ENCODE peak calls at places on chromosome 14, in four cellular contexts. One of them, this sample, is unnamed. For H3K27me3, the result is how much of the 10 kb centered on the place peaks cover.

GRCh38 chr14:95701846-95702221 is 12.1 kb downstream of the TCL1A start:
- DNase-seq in CD4-positive, alpha-beta T cell: no peak
- DNase-seq in upper lobe of right lung: no peak
- DNase-seq in sigmoid colon: no peak
- DNase-seq in this sample: no peak

GRCh38 chr14:35349496-35349895 is 55.1 kb downstream of the NFKBIA start:
- DNase-seq in CD4-positive, alpha-beta T cell: no peak
- DNase-seq in upper lobe of right lung: no peak
- DNase-seq in sigmoid colon: peak
- DNase-seq in this sample: no peak

GRCh38 chr14:68225321-68225720 is 405.7 kb downstream of the RAD51B start:
- DNase-seq in sigmoid colon: no peak
- DNase-seq in upper lobe of right lung: no peak
- DNase-seq in CD4-positive, alpha-beta T cell: no peak
- DNase-seq in this sample: no peak

GRCh38 chr14:95741051-95741490 is 27.1 kb upstream of the TCL1A start:
- DNase-seq in CD4-positive, alpha-beta T cell: no peak
- DNase-seq in upper lobe of right lung: no peak
- DNase-seq in sigmoid colon: no peak
- DNase-seq in this sample: peak

GRCh38 chr14:22185191-22185590 is 403.8 kb downstream of the DAD1 start:
- DNase-seq in CD4-positive, alpha-beta T cell: no peak
- DNase-seq in sigmoid colon: no peak
- DNase-seq in upper lobe of right lung: no peak
- DNase-seq in this sample: no peak

GRCh38 chr14:95652171-95652570 is 34.1 kb upstream of the TCL1B start:
- DNase-seq in upper lobe of right lung: no peak
- DNase-seq in CD4-positive, alpha-beta T cell: no peak
- DNase-seq in sigmoid colon: no peak
- DNase-seq in this sample: no peak

GRCh38 chr14:95730126-95730525 is 16.2 kb upstream of the TCL1A start:
- DNase-seq in CD4-positive, alpha-beta T cell: no peak
- DNase-seq in upper lobe of right lung: no peak
- DNase-seq in sigmoid colon: no peak
- DNase-seq in this sample: no peak

GRCh38 chr14:92728781-92729364 is 19.6 kb downstream of the LGMN start:
- DNase-seq in upper lobe of right lung: no peak
- DNase-seq in CD4-positive, alpha-beta T cell: no peak
- DNase-seq in sigmoid colon: no peak
- DNase-seq in this sample: no peak

GRCh38 chr14:38122241-38122640 is 85.5 kb upstream of the SSTR1 start:
- DNase-seq in CD4-positive, alpha-beta T cell: no peak
- DNase-seq in sigmoid colon: no peak
- DNase-seq in upper lobe of right lung: no peak
- DNase-seq in this sample: no peak

GRCh38 chr14:44736326-44736725 is 225.4 kb downstream of the KLHL28 start:
- DNase-seq in CD4-positive, alpha-beta T cell: no peak
- DNase-seq in sigmoid colon: no peak
- DNase-seq in upper lobe of right lung: no peak
- DNase-seq in this sample: no peak

GRCh38 chr14:44732144-44732543 is 225.1 kb upstream of the FSCB start:
- DNase-seq in CD4-positive, alpha-beta T cell: no peak
- DNase-seq in upper lobe of right lung: no peak
- DNase-seq in sigmoid colon: no peak
- DNase-seq in this sample: no peak
- H3K27me3 ChIP-seq in CD4-positive, alpha-beta T cell: under half
- H3K27me3 ChIP-seq in upper lobe of right lung: under half
- H3K27me3 ChIP-seq in sigmoid colon: under half
- H3K27me3 ChIP-seq in this sample: under half

GRCh38 chr14:105710119-105711057 is 184.0 kb downstream of the TMEM121 start:
- DNase-seq in sigmoid colon: no peak
- DNase-seq in upper lobe of right lung: peak
- DNase-seq in CD4-positive, alpha-beta T cell: no peak
- DNase-seq in this sample: no peak

GRCh38 chr14:105709281-105710118 is 183.1 kb downstream of the TMEM121 start:
- DNase-seq in CD4-positive, alpha-beta T cell: no peak
- DNase-seq in upper lobe of right lung: peak
- DNase-seq in sigmoid colon: no peak
- DNase-seq in this sample: no peak

GRCh38 chr14:105711058-105711620 is 184.8 kb downstream of the TMEM121 start:
- DNase-seq in sigmoid colon: no peak
- DNase-seq in upper lobe of right lung: no peak
- DNase-seq in CD4-positive, alpha-beta T cell: no peak
- DNase-seq in this sample: no peak

DNA sequence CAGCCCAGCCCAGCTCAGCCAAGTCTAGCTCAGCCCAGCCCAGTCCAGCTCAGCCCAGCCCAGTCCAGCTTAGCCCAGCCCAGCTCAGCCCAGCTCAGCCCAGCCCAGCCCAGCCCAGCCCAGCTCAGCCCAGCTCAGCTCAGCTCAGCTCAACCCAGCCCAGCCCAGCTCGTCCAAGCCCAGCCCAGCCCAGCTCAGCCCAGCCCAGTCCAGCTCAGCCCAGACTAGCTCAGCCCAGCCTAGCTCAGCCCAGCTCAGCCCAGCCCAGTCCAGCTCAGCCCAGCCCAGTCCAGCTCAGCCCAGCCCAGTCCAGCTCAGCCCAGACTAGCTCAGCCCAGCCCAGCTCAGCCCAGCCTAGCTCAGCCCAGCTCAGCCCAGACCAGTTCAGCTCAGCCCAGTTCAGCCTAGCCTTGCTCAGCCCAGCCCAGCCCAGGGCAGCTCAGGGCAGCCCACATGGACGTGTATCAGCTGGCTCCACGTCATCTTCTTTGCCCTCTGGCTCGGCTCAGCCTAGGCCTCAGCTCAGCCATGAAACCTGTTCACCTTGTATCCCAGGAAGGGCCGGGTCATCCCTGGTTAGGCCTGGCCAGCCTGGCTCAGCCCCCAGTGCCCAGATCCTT is 185.6 kb downstream of the TMEM121 start:
- DNase-seq in CD4-positive, alpha-beta T cell: no peak
- DNase-seq in upper lobe of right lung: no peak
- DNase-seq in sigmoid colon: no peak
- DNase-seq in this sample: peak
- H3K27me3 ChIP-seq in CD4-positive, alpha-beta T cell: under half
- H3K27me3 ChIP-seq in upper lobe of right lung: under half
- H3K27me3 ChIP-seq in sigmoid colon: under half
- H3K27me3 ChIP-seq in this sample: under half

GRCh38 chr14:70080081-70080480 is 108.7 kb downstream of the SLC8A3 start:
- DNase-seq in CD4-positive, alpha-beta T cell: no peak
- DNase-seq in upper lobe of right lung: no peak
- DNase-seq in sigmoid colon: no peak
- DNase-seq in this sample: no peak
- H3K27me3 ChIP-seq in CD4-positive, alpha-beta T cell: under half
- H3K27me3 ChIP-seq in upper lobe of right lung: under half
- H3K27me3 ChIP-seq in sigmoid colon: under half
- H3K27me3 ChIP-seq in this sample: under half

GRCh38 chr14:102926104-102926503 is 3.6 kb downstream of the AMN start:
- DNase-seq in upper lobe of right lung: no peak
- DNase-seq in CD4-positive, alpha-beta T cell: no peak
- DNase-seq in sigmoid colon: no peak
- DNase-seq in this sample: no peak

GRCh38 chr14:102923920-102924486 is 1.5 kb downstream of the AMN start:
- DNase-seq in CD4-positive, alpha-beta T cell: no peak
- DNase-seq in upper lobe of right lung: no peak
- DNase-seq in sigmoid colon: no peak
- DNase-seq in this sample: no peak

GRCh38 chr14:102923201-102923919 is 897 bp downstream of the AMN start:
- DNase-seq in upper lobe of right lung: no peak
- DNase-seq in CD4-positive, alpha-beta T cell: no peak
- DNase-seq in sigmoid colon: no peak
- DNase-seq in this sample: no peak

GRCh38 chr14:102925646-102926045 is 3.2 kb downstream of the AMN start:
- DNase-seq in CD4-positive, alpha-beta T cell: no peak
- DNase-seq in upper lobe of right lung: no peak
- DNase-seq in sigmoid colon: no peak
- DNase-seq in this sample: no peak

DNA sequence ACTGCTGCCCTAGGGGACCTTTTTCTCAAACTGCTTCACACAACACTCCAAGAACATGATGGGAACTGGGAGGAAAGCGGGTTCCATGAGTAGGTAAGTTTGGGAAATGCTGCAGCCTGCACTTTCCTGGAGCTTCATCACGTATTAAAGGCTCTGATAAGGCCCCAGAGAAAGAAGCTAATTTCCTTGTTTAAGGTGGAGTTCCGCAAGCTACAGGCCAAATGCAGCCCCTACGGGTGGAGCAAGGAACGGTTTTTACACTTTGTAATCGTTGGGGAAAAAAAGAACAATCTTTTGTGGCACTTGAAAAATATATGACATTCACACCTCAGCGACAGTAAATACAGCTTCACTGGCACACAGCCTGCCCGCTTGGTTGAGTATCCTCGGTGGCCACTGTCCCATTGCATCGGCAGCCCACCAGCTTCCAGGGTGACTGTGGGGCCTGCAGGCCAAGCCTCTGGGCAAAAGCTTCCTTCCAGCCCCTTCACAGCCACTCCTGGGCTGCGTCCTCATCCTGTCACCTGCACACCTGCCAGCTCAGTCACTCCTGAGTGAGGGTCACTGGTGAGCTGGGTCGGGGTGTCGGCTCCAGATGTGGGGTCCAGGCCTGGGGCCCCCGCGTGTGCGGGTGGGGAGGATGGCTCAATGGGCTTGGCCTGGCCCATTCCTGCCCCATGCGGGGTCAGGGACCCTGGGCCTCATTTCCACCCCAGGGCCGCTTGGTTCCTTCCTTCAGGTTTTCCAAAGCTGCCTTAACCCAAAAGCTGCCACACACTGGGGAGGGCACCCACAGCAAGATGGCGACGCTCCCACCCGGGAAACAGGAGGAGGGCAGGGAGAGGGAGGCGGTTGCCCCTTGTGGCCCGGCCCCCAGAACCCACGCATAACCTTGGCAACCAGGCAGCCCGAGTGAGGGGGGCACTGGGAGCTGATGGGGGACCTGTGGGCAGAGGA is 2.4 kb downstream of the AMN start:
- DNase-seq in CD4-positive, alpha-beta T cell: no peak
- DNase-seq in sigmoid colon: no peak
- DNase-seq in upper lobe of right lung: no peak
- DNase-seq in this sample: no peak
- H3K27me3 ChIP-seq in CD4-positive, alpha-beta T cell: under half
- H3K27me3 ChIP-seq in sigmoid colon: half or more
- H3K27me3 ChIP-seq in upper lobe of right lung: half or more
- H3K27me3 ChIP-seq in this sample: under half

GRCh38 chr14:77140343-77140936 is 1.2 kb downstream of the ZDHHC22 start:
- DNase-seq in sigmoid colon: no peak
- DNase-seq in upper lobe of right lung: no peak
- DNase-seq in CD4-positive, alpha-beta T cell: no peak
- DNase-seq in this sample: no peak
- H3K27me3 ChIP-seq in sigmoid colon: half or more
- H3K27me3 ChIP-seq in upper lobe of right lung: half or more
- H3K27me3 ChIP-seq in CD4-positive, alpha-beta T cell: half or more
- H3K27me3 ChIP-seq in this sample: under half

DNA sequence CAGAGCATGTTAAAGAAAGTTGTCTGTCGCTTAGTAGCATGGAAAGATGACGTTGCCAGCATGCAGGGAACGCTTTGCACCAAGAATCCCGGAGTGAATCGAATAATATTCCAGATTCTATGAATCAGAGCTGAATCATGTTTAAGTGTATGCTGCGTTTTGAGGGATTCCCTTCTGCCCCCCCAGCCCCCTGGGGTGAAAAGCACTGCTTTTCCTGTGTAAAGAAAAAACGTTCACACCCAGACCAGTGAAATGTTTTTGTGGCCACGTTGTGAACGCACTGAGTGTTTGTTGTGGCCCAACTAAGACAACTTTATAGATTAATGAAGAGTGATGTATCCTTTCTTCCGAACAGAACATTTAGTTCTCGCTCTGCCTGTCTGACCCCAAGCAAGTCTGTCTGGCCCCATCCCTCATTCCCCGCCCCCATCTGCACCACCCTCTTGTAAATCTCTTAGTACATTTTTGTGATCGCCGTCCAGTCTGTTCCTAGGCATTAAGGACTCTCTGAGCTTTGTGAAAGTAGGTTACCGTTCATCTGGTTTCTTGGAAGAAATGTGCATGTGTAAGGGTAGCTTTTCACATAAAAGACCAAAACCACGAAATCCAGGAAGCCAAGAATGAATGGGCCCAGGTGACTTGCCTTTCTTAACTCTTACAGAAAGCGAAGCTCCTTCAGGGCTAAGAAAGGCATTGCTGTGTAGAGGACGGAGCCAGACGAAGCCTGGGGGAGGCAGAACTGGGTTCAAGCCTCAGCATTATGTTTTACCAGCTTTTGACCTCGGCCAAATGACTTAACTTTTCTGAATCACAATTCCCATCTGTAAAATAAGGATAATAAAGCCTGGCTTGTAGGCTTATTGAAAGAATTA is 103.1 kb downstream of the SAMD4A start:
- DNase-seq in sigmoid colon: peak
- DNase-seq in CD4-positive, alpha-beta T cell: no peak
- DNase-seq in upper lobe of right lung: no peak
- DNase-seq in this sample: peak
- H3K27me3 ChIP-seq in sigmoid colon: under half
- H3K27me3 ChIP-seq in CD4-positive, alpha-beta T cell: under half
- H3K27me3 ChIP-seq in upper lobe of right lung: under half
- H3K27me3 ChIP-seq in this sample: under half

GRCh38 chr14:104461676-104462443 is 117.7 kb upstream of the C14orf180 start:
- DNase-seq in sigmoid colon: no peak
- DNase-seq in upper lobe of right lung: no peak
- DNase-seq in CD4-positive, alpha-beta T cell: no peak
- DNase-seq in this sample: peak
- H3K27me3 ChIP-seq in sigmoid colon: under half
- H3K27me3 ChIP-seq in upper lobe of right lung: under half
- H3K27me3 ChIP-seq in CD4-positive, alpha-beta T cell: under half
- H3K27me3 ChIP-seq in this sample: under half

This sample was measured in vagina.